ENCODE peak calls at places on chromosomes 1 and 21, in seven cellular contexts. S is hepatocyte, N is PC-3, W is SK-N-SH, D is MM.1S, K is PC-9, T is HCT116. P is an unnamed sample.

GRCh38 chr1:85224734-85225623 is 24.2 kb upstream of the SYDE2 start:
- DNase-seq in S (peak; percentile 73), N (peak; percentile 72), W (no peak), D (no peak), K (peak; percentile 97), T (no peak), P (no peak)

GRCh38 chr1:201295346-201295745 is 12.0 kb downstream of the PKP1 start:
- DNase-seq in S (no peak), N (no peak), W (no peak), D (no peak), K (no peak), T (no peak), P (no peak)

GRCh38 chr1:89512996-89513395 is 11.6 kb upstream of the LRRC8B start:
- DNase-seq in S (no peak), N (no peak), W (no peak), D (no peak), K (no peak), T (no peak), P (no peak)

GRCh38 chr1:167196185-167196584 is 24.5 kb upstream of the POU2F1 start:
- DNase-seq in S (no peak), N (peak; percentile 71), W (no peak), D (no peak), K (no peak), T (no peak), P (no peak)

GRCh38 chr1:61639218-61639617 is 85.7 kb downstream of the TM2D1 start:
- DNase-seq in S (peak; percentile 20), N (no peak), W (no peak), D (no peak), K (no peak), T (no peak), P (no peak)

GRCh38 chr1:25197982-25198681 is 34.2 kb downstream of the SYF2 start:
- DNase-seq in S (no peak), N (peak; percentile 25), W (no peak), D (no peak), K (no peak), T (no peak), P (no peak)

GRCh38 chr1:8083739-8084484 is 57.8 kb upstream of the ERRFI1 start:
- DNase-seq in S (no peak), N (peak; percentile 68), W (no peak), D (no peak), K (no peak), T (no peak), P (no peak)

GRCh38 chr1:197130677-197131304 is 15.7 kb downstream of the ASPM start:
- DNase-seq in S (peak; percentile 9), N (peak; percentile 64), W (no peak), D (no peak), K (no peak), T (no peak), P (no peak)

GRCh38 chr1:178308438-178308837 is 188.3 kb downstream of the CLEC20A start:
- DNase-seq in S (no peak), N (no peak), W (no peak), D (no peak), K (no peak), T (peak; percentile 26), P (no peak)

GRCh38 chr1:186871784-186872183 is 43.0 kb downstream of the PLA2G4A start:
- DNase-seq in S (no peak), N (no peak), W (no peak), D (no peak), K (no peak), T (no peak), P (no peak)

GRCh38 chr21:34962586-34963222 is 86.4 kb downstream of the RUNX1 start:
- DNase-seq in S (no peak), N (no peak), W (no peak), D (no peak), K (no peak), T (no peak), P (no peak)

GRCh38 chr1:174969977-174970376 is 29.8 kb upstream of the CACYBP start:
- DNase-seq in S (no peak), N (no peak), W (no peak), D (no peak), K (no peak), T (no peak), P (no peak)

GRCh38 chr1:174966000-174966572 is 33.7 kb upstream of the CACYBP start:
- DNase-seq in S (no peak), N (peak; percentile 69), W (no peak), D (no peak), K (peak; percentile 95), T (no peak), P (no peak)

GRCh38 chr1:174968750-174969244 is 30.9 kb upstream of the CACYBP start:
- DNase-seq in S (no peak), N (peak; percentile 65), W (no peak), D (peak; percentile 96), K (peak; percentile 85), T (no peak), P (peak; percentile 37)

GRCh38 chr1:174965006-174965971 is 34.5 kb upstream of the CACYBP start:
- DNase-seq in S (peak; percentile 19), N (no peak), W (no peak), D (peak; percentile 66), K (no peak), T (no peak), P (peak; percentile 54)

GRCh38 chr1:174967845-174968705 is 31.7 kb upstream of the CACYBP start:
- DNase-seq in S (peak; percentile 16), N (no peak), W (no peak), D (peak; percentile 83), K (no peak), T (no peak), P (peak; percentile 49)
- H3K4me1 ChIP-seq in S (peaks cover 50% of the 10 kb centered on the region), N (peaks cover 52% of the 10 kb centered on the region), W (peaks cover 2% of the 10 kb centered on the region), D (peaks cover 93% of the 10 kb centered on the region), K (peaks cover 81% of the 10 kb centered on the region), T (peaks cover 2% of the 10 kb centered on the region), P (peaks cover 74% of the 10 kb centered on the region)

GRCh38 chr1:22652457-22652856 is 579 bp upstream of the C1QB start:
- DNase-seq in S (no peak), N (no peak), W (no peak), D (no peak), K (no peak), T (no peak), P (no peak)

GRCh38 chr1:22658385-22659163 is 5.5 kb downstream of the C1QB start:
- DNase-seq in S (no peak), N (no peak), W (no peak), D (no peak), K (no peak), T (no peak), P (no peak)

GRCh38 chr1:22653741-22654140 is 705 bp downstream of the C1QB start:
- DNase-seq in S (no peak), N (no peak), W (no peak), D (no peak), K (no peak), T (no peak), P (no peak)

GRCh38 chr1:22652881-22653316 is at the start of gene C1QB:
- DNase-seq in S (no peak), N (no peak), W (no peak), D (no peak), K (no peak), T (no peak), P (no peak)

DNA sequence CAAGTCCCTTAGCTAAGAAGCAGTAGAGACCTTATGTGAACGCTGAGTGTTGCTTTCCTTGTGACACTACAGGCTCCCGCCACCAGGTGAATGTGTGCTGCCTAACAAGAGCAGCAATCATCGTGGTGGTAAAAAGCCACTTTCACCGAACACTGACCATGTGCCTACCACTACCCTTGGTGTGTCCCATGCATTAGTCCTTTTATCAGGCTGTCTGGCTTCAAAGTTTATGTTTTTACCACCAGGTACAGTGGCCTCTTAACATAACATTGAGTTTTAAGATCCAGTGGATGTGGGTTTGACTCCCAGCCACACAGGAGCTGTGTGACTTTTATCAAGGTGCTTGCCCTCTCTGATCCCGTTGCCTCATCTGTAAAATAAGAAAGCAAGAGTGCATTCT is 1.7 kb downstream of the C1QB start:
- DNase-seq in S (no peak), N (peak; percentile 33), W (no peak), D (no peak), K (no peak), T (no peak), P (no peak)
- TF ChIP-seq CTCF in S (no peak), N (peak; percentile 43), W (no peak), D (no peak), K (no peak), T (no peak), P (no peak)

GRCh38 chr1:48616710-48617109 is 144.7 kb upstream of the SPATA6 start:
- DNase-seq in S (no peak), N (no peak), W (no peak), D (no peak), K (no peak), T (no peak), P (no peak)

GRCh38 chr1:48619529-48619928 is 147.5 kb upstream of the SPATA6 start:
- DNase-seq in S (peak; percentile 43), N (peak; percentile 78), W (peak; percentile 26), D (no peak), K (peak; percentile 55), T (peak; percentile 2), P (no peak)

GRCh38 chr1:48611841-48612240 is 139.8 kb upstream of the SPATA6 start:
- DNase-seq in S (no peak), N (no peak), W (no peak), D (no peak), K (no peak), T (no peak), P (no peak)

DNA sequence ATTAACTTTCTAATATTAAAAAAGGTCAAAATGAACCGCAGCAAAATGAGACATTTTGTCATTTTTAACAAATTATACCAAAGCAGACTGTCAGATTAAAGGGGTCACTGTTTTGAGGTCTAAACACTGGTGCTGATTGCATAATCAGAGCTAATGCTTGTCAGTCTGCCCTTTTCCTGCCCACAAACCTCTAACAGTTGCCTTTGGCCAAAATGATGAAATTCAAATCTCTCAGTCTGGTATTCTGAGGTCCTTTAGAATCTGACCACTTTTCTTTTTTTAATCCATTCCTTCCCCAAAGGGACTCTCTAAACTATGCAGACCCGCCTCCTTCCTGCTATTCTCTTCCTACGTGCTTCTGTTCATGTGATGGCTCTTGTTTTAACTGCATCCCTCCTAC is 145.2 kb upstream of the SPATA6 start:
- DNase-seq in S (no peak), N (no peak), W (no peak), D (no peak), K (no peak), T (no peak), P (no peak)
- H3K9me2 ChIP-seq in S (no peaks in the 10 kb centered on the region), N (no peaks in the 10 kb centered on the region), W (no peaks in the 10 kb centered on the region), D (no peaks in the 10 kb centered on the region), K (no peaks in the 10 kb centered on the region), T (no peaks in the 10 kb centered on the region), P (no peaks in the 10 kb centered on the region)

GRCh38 chr1:158652721-158653334 is 33.7 kb downstream of the SPTA1 start:
- DNase-seq in S (no peak), N (no peak), W (no peak), D (peak; percentile 71), K (no peak), T (no peak), P (no peak)

GRCh38 chr1:158649052-158649451 is 37.5 kb downstream of the SPTA1 start:
- DNase-seq in S (no peak), N (no peak), W (no peak), D (peak; percentile 45), K (no peak), T (no peak), P (peak; percentile 13)

GRCh38 chr1:158654079-158654478 is 32.4 kb downstream of the SPTA1 start:
- DNase-seq in S (no peak), N (no peak), W (no peak), D (no peak), K (no peak), T (no peak), P (peak; percentile 12)

DNA sequence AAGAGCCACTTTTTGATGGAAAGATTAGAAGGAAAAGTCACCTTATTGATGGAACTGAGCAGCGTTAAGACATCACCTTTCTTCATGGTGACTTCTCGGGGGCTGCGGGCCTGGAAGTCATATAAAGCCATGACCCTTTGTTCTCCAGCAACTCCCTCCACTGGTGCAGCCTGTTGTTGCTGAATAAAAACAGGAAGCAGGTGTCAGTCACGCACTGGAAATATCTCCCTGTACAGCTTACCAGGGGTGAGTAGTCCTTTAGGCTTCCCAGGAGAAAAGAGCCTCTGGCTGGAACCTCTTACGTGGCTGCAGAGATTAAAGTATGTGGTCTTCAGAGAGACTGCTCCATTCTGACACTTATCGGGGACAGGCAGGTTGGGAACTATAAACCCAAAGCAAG is 31.9 kb downstream of the SPTA1 start:
- DNase-seq in S (no peak), N (no peak), W (no peak), D (no peak), K (no peak), T (no peak), P (peak; percentile 76)
- H3K4me1 ChIP-seq in S (no peaks in the 10 kb centered on the region), N (no peaks in the 10 kb centered on the region), W (no peaks in the 10 kb centered on the region), D (peaks cover 12% of the 10 kb centered on the region), K (no peaks in the 10 kb centered on the region), T (no peaks in the 10 kb centered on the region), P (peaks cover 28% of the 10 kb centered on the region)

P was measured in OCI-LY7.